ENCODE peak calls at places on chromosomes 7 and 10, in six cellular contexts. One of them, this sample, is unnamed.

GRCh38 chr7:29607889-29608288 is 44.3 kb downstream of the PRR15 start:
- DNase-seq in GM06990: no peak
- DNase-seq in NCI-H1417: no peak
- DNase-seq in GM12865: no peak
- DNase-seq in RWPE1: peak
- DNase-seq in head of caudate nucleus: no peak
- DNase-seq in this sample: no peak

GRCh38 chr7:140841316-140841715 is 83.4 kb downstream of the BRAF start:
- DNase-seq in GM06990: no peak
- DNase-seq in NCI-H1417: no peak
- DNase-seq in GM12865: no peak
- DNase-seq in RWPE1: no peak
- DNase-seq in head of caudate nucleus: no peak
- DNase-seq in this sample: no peak

GRCh38 chr10:119330342-119330741 is 123.0 kb downstream of the GRK5 start:
- DNase-seq in GM06990: no peak
- DNase-seq in NCI-H1417: no peak
- DNase-seq in GM12865: no peak
- DNase-seq in RWPE1: no peak
- DNase-seq in head of caudate nucleus: no peak
- DNase-seq in this sample: no peak

GRCh38 chr7:83055197-83055596 is 107.5 kb downstream of the PCLO start:
- DNase-seq in GM06990: no peak
- DNase-seq in NCI-H1417: no peak
- DNase-seq in GM12865: no peak
- DNase-seq in RWPE1: no peak
- DNase-seq in head of caudate nucleus: no peak
- DNase-seq in this sample: no peak

GRCh38 chr10:125606406-125606805 is 76.6 kb downstream of the TEX36 start:
- DNase-seq in GM06990: no peak
- DNase-seq in NCI-H1417: no peak
- DNase-seq in GM12865: no peak
- DNase-seq in RWPE1: no peak
- DNase-seq in head of caudate nucleus: no peak
- DNase-seq in this sample: no peak

GRCh38 chr10:76287856-76288255 is 856.4 kb downstream of the LRMDA start:
- DNase-seq in GM06990: no peak
- DNase-seq in NCI-H1417: no peak
- DNase-seq in GM12865: no peak
- DNase-seq in RWPE1: no peak
- DNase-seq in head of caudate nucleus: no peak
- DNase-seq in this sample: no peak

GRCh38 chr7:74329225-74329624 is 40.0 kb downstream of the CLIP2 start:
- DNase-seq in GM06990: no peak
- DNase-seq in NCI-H1417: no peak
- DNase-seq in GM12865: no peak
- DNase-seq in RWPE1: no peak
- DNase-seq in head of caudate nucleus: no peak
- DNase-seq in this sample: no peak

GRCh38 chr7:128304212-128304611 is 39.5 kb downstream of the RBM28 start:
- DNase-seq in GM06990: no peak
- DNase-seq in NCI-H1417: peak
- DNase-seq in GM12865: no peak
- DNase-seq in RWPE1: no peak
- DNase-seq in head of caudate nucleus: no peak
- DNase-seq in this sample: peak

GRCh38 chr10:66983482-66983818 is 57.6 kb downstream of the LRRTM3 start:
- DNase-seq in GM06990: no peak
- DNase-seq in NCI-H1417: no peak
- DNase-seq in GM12865: no peak
- DNase-seq in RWPE1: no peak
- DNase-seq in head of caudate nucleus: no peak
- DNase-seq in this sample: no peak

GRCh38 chr10:100518761-100519241 is 860 bp downstream of the SEC31B start:
- DNase-seq in GM06990: no peak
- DNase-seq in NCI-H1417: peak
- DNase-seq in GM12865: peak
- DNase-seq in RWPE1: peak
- DNase-seq in head of caudate nucleus: peak
- DNase-seq in this sample: peak

GRCh38 chr7:55532150-55532917 is 40.0 kb downstream of the VOPP1 start:
- DNase-seq in GM06990: no peak
- DNase-seq in NCI-H1417: no peak
- DNase-seq in GM12865: peak
- DNase-seq in RWPE1: no peak
- DNase-seq in head of caudate nucleus: no peak
- DNase-seq in this sample: no peak

GRCh38 chr10:110353244-110354119 is 48.8 kb upstream of the SMNDC1 start:
- DNase-seq in GM06990: no peak
- DNase-seq in NCI-H1417: no peak
- DNase-seq in GM12865: no peak
- DNase-seq in RWPE1: peak
- DNase-seq in head of caudate nucleus: no peak
- DNase-seq in this sample: no peak

GRCh38 chr7:114158854-114159253 is 240.0 kb upstream of the PPP1R3A start:
- DNase-seq in GM06990: no peak
- DNase-seq in NCI-H1417: no peak
- DNase-seq in GM12865: no peak
- DNase-seq in RWPE1: no peak
- DNase-seq in head of caudate nucleus: no peak
- DNase-seq in this sample: no peak

GRCh38 chr10:129305046-129305445 is 162.0 kb upstream of the MGMT start:
- DNase-seq in GM06990: no peak
- DNase-seq in NCI-H1417: no peak
- DNase-seq in GM12865: no peak
- DNase-seq in RWPE1: peak
- DNase-seq in head of caudate nucleus: no peak
- DNase-seq in this sample: no peak

GRCh38 chr10:35480150-35480549 is 125.0 kb upstream of the GJD4 start:
- DNase-seq in GM06990: no peak
- DNase-seq in NCI-H1417: no peak
- DNase-seq in GM12865: no peak
- DNase-seq in RWPE1: no peak
- DNase-seq in head of caudate nucleus: no peak
- DNase-seq in this sample: no peak

GRCh38 chr10:43225787-43226153 is 41.1 kb downstream of the RASGEF1A start:
- DNase-seq in GM06990: no peak
- DNase-seq in NCI-H1417: no peak
- DNase-seq in GM12865: no peak
- DNase-seq in RWPE1: no peak
- DNase-seq in head of caudate nucleus: peak
- DNase-seq in this sample: peak

GRCh38 chr10:112904000-112904399 is 46.0 kb upstream of the TCF7L2 start:
- DNase-seq in GM06990: no peak
- DNase-seq in NCI-H1417: no peak
- DNase-seq in GM12865: no peak
- DNase-seq in RWPE1: peak
- DNase-seq in head of caudate nucleus: no peak
- DNase-seq in this sample: no peak

GRCh38 chr10:130787252-130787651 is 524.3 kb downstream of the TCERG1L start:
- DNase-seq in GM06990: no peak
- DNase-seq in NCI-H1417: no peak
- DNase-seq in GM12865: no peak
- DNase-seq in RWPE1: no peak
- DNase-seq in head of caudate nucleus: no peak
- DNase-seq in this sample: no peak

GRCh38 chr10:126458453-126458852 is 70.2 kb upstream of the ADAM12 start:
- DNase-seq in GM06990: no peak
- DNase-seq in NCI-H1417: no peak
- DNase-seq in GM12865: no peak
- DNase-seq in RWPE1: no peak
- DNase-seq in head of caudate nucleus: no peak
- DNase-seq in this sample: no peak

GRCh38 chr7:79176859-79177477 is 276.5 kb downstream of the MAGI2 start:
- DNase-seq in GM06990: no peak
- DNase-seq in NCI-H1417: peak
- DNase-seq in GM12865: peak
- DNase-seq in RWPE1: peak
- DNase-seq in head of caudate nucleus: no peak
- DNase-seq in this sample: peak

GRCh38 chr10:70781461-70782051 is 3.6 kb downstream of the TBATA start:
- DNase-seq in GM06990: no peak
- DNase-seq in NCI-H1417: no peak
- DNase-seq in GM12865: no peak
- DNase-seq in RWPE1: no peak
- DNase-seq in head of caudate nucleus: no peak
- DNase-seq in this sample: no peak

GRCh38 chr7:90688826-90689225 is 92.7 kb downstream of the CDK14 start:
- DNase-seq in GM06990: no peak
- DNase-seq in NCI-H1417: no peak
- DNase-seq in GM12865: no peak
- DNase-seq in RWPE1: no peak
- DNase-seq in head of caudate nucleus: no peak
- DNase-seq in this sample: no peak

GRCh38 chr10:89479255-89479654 is 56.1 kb downstream of the SLC16A12 start:
- DNase-seq in GM06990: no peak
- DNase-seq in NCI-H1417: no peak
- DNase-seq in GM12865: no peak
- DNase-seq in RWPE1: no peak
- DNase-seq in head of caudate nucleus: no peak
- DNase-seq in this sample: no peak

GRCh38 chr10:125144693-125145623 is 15.4 kb downstream of the CTBP2 start:
- DNase-seq in GM06990: peak
- DNase-seq in NCI-H1417: peak
- DNase-seq in GM12865: peak
- DNase-seq in RWPE1: peak
- DNase-seq in head of caudate nucleus: peak
- DNase-seq in this sample: peak

GRCh38 chr10:70602665-70603438 is at the start of gene PRF1:
- DNase-seq in GM06990: peak
- DNase-seq in NCI-H1417: no peak
- DNase-seq in GM12865: no peak
- DNase-seq in RWPE1: no peak
- DNase-seq in head of caudate nucleus: no peak
- DNase-seq in this sample: no peak

GRCh38 chr10:79044036-79044664 is 24.6 kb upstream of the ZMIZ1 start:
- DNase-seq in GM06990: no peak
- DNase-seq in NCI-H1417: no peak
- DNase-seq in GM12865: no peak
- DNase-seq in RWPE1: no peak
- DNase-seq in head of caudate nucleus: peak
- DNase-seq in this sample: no peak

GRCh38 chr10:48431871-48432270 is 125.4 kb downstream of the MAPK8 start:
- DNase-seq in GM06990: no peak
- DNase-seq in NCI-H1417: no peak
- DNase-seq in GM12865: no peak
- DNase-seq in RWPE1: no peak
- DNase-seq in head of caudate nucleus: no peak
- DNase-seq in this sample: no peak

GRCh38 chr7:107939472-107940145 is 48.6 kb downstream of the DLD start:
- DNase-seq in GM06990: no peak
- DNase-seq in NCI-H1417: no peak
- DNase-seq in GM12865: no peak
- DNase-seq in RWPE1: no peak
- DNase-seq in head of caudate nucleus: no peak
- DNase-seq in this sample: no peak

GRCh38 chr7:33623267-33623666 is 282.1 kb upstream of the BMPER start:
- DNase-seq in GM06990: no peak
- DNase-seq in NCI-H1417: no peak
- DNase-seq in GM12865: no peak
- DNase-seq in RWPE1: no peak
- DNase-seq in head of caudate nucleus: no peak
- DNase-seq in this sample: no peak

GRCh38 chr7:100801833-100802568 is 25.3 kb downstream of the EPHB4 start:
- DNase-seq in GM06990: no peak
- DNase-seq in NCI-H1417: no peak
- DNase-seq in GM12865: no peak
- DNase-seq in RWPE1: peak
- DNase-seq in head of caudate nucleus: no peak
- DNase-seq in this sample: no peak

GRCh38 chr7:16169537-16169936 is 251.8 kb downstream of the CRPPA start:
- DNase-seq in GM06990: no peak
- DNase-seq in NCI-H1417: no peak
- DNase-seq in GM12865: no peak
- DNase-seq in RWPE1: no peak
- DNase-seq in head of caudate nucleus: no peak
- DNase-seq in this sample: no peak

GRCh38 chr10:129658673-129659072 is 191.6 kb downstream of the MGMT start:
- DNase-seq in GM06990: no peak
- DNase-seq in NCI-H1417: no peak
- DNase-seq in GM12865: peak
- DNase-seq in RWPE1: no peak
- DNase-seq in head of caudate nucleus: no peak
- DNase-seq in this sample: no peak

GRCh38 chr7:138864667-138865066 is 66.7 kb upstream of the ATP6V0A4 start:
- DNase-seq in GM06990: no peak
- DNase-seq in NCI-H1417: no peak
- DNase-seq in GM12865: no peak
- DNase-seq in RWPE1: peak
- DNase-seq in head of caudate nucleus: no peak
- DNase-seq in this sample: no peak

GRCh38 chr10:101134299-101135127 is 3.4 kb downstream of the TLX1 start:
- DNase-seq in GM06990: no peak
- DNase-seq in NCI-H1417: no peak
- DNase-seq in GM12865: no peak
- DNase-seq in RWPE1: no peak
- DNase-seq in head of caudate nucleus: no peak
- DNase-seq in this sample: no peak

GRCh38 chr10:49165259-49165658 is 22.9 kb downstream of the TMEM273 start:
- DNase-seq in GM06990: no peak
- DNase-seq in NCI-H1417: no peak
- DNase-seq in GM12865: no peak
- DNase-seq in RWPE1: no peak
- DNase-seq in head of caudate nucleus: no peak
- DNase-seq in this sample: no peak

GRCh38 chr10:79153753-79154152 is 85.0 kb downstream of the ZMIZ1 start:
- DNase-seq in GM06990: no peak
- DNase-seq in NCI-H1417: no peak
- DNase-seq in GM12865: no peak
- DNase-seq in RWPE1: no peak
- DNase-seq in head of caudate nucleus: peak
- DNase-seq in this sample: peak

GRCh38 chr10:7354330-7355047 is 56.3 kb downstream of the SFMBT2 start:
- DNase-seq in GM06990: no peak
- DNase-seq in NCI-H1417: peak
- DNase-seq in GM12865: peak
- DNase-seq in RWPE1: peak
- DNase-seq in head of caudate nucleus: no peak
- DNase-seq in this sample: no peak

This sample was measured in globus pallidus.